ENCODE peak calls at places on chromosomes 7 and 10, in five cellular contexts. Q is fibroblast of the aortic adventitia, I is adrenal gland, W is B cell, O is HFF-Myc. K is an unnamed sample.

GRCh38 chr7:1899201-1899600 is 229.1 kb downstream of the ELFN1 start:
- DNase-seq in Q (peak; percentile 93), I (no peak), W (no peak), O (no peak), K (no peak)

GRCh38 chr10:75250934-75251333 is 15.2 kb upstream of the COMTD1 start:
- DNase-seq in Q (no peak), I (no peak), W (no peak), O (no peak), K (no peak)

GRCh38 chr7:98913612-98914011 is 35.3 kb downstream of the TRRAP start:
- DNase-seq in Q (no peak), I (no peak), W (no peak), O (peak; percentile 16), K (no peak)

GRCh38 chr10:106612381-106612780 is 552.1 kb downstream of the SORCS1 start:
- DNase-seq in Q (no peak), I (no peak), W (no peak), O (no peak), K (no peak)

GRCh38 chr10:104038958-104039752 is 46.5 kb downstream of the COL17A1 start:
- DNase-seq in Q (no peak), I (no peak), W (no peak), O (no peak), K (no peak)

GRCh38 chr7:18570890-18571478 is 75.4 kb downstream of the HDAC9 start:
- DNase-seq in Q (peak; percentile 77), I (no peak), W (no peak), O (peak; percentile 15), K (no peak)

GRCh38 chr7:164882-165660 is 27.3 kb upstream of the FAM20C start:
- DNase-seq in Q (no peak), I (no peak), W (no peak), O (no peak), K (no peak)

GRCh38 chr7:135193615-135194081 is 17.7 kb downstream of the WDR91 start:
- DNase-seq in Q (no peak), I (no peak), W (no peak), O (peak; percentile 97), K (no peak)

GRCh38 chr10:91541481-91541880 is 91.4 kb downstream of the PPP1R3C start:
- DNase-seq in Q (no peak), I (no peak), W (no peak), O (peak; percentile 25), K (no peak)

GRCh38 chr7:33093266-33093665 is 15.9 kb downstream of the RP9 start:
- DNase-seq in Q (peak; percentile 25), I (no peak), W (no peak), O (no peak), K (no peak)

GRCh38 chr7:74284781-74285259 is 4.4 kb upstream of the CLIP2 start:
- DNase-seq in Q (no peak), I (no peak), W (peak; percentile 68), O (no peak), K (no peak)

GRCh38 chr10:126955934-126956711 is 50.9 kb downstream of the DOCK1 start:
- DNase-seq in Q (no peak), I (no peak), W (no peak), O (no peak), K (no peak)

GRCh38 chr10:3362415-3362814 is 189.8 kb upstream of the PITRM1 start:
- DNase-seq in Q (no peak), I (no peak), W (no peak), O (no peak), K (no peak)

GRCh38 chr7:149624006-149624405 is 126.4 kb upstream of the ZNF746 start:
- DNase-seq in Q (no peak), I (peak; percentile 32), W (peak; percentile 61), O (no peak), K (no peak)

GRCh38 chr10:112374724-112375541 is 1.0 kb downstream of the ACSL5 start:
- DNase-seq in Q (no peak), I (no peak), W (peak; percentile 49), O (no peak), K (peak; percentile 58)

GRCh38 chr7:69568266-69568665 is 30.0 kb upstream of the AUTS2 start:
- DNase-seq in Q (no peak), I (no peak), W (no peak), O (no peak), K (no peak)

GRCh38 chr10:110770243-110770642 is 101.5 kb upstream of the PDCD4 start:
- DNase-seq in Q (no peak), I (no peak), W (no peak), O (no peak), K (no peak)

GRCh38 chr7:76054129-76055120 is 6.5 kb downstream of the MDH2 start:
- DNase-seq in Q (peak; percentile 35), I (peak; percentile 83), W (no peak), O (no peak), K (no peak)

GRCh38 chr10:32265756-32266155 is 81.2 kb downstream of the EPC1 start:
- DNase-seq in Q (no peak), I (no peak), W (no peak), O (no peak), K (no peak)

GRCh38 chr7:140475747-140476333 is 3.5 kb downstream of the MKRN1 start:
- DNase-seq in Q (peak; percentile 58), I (peak; percentile 24), W (peak; percentile 63), O (no peak), K (no peak)

GRCh38 chr10:69348824-69349541 is 67.7 kb downstream of the TACR2 start:
- DNase-seq in Q (peak; percentile 99), I (peak; percentile 25), W (peak; percentile 45), O (peak; percentile 27), K (no peak)

GRCh38 chr10:61733358-61733940 is 70.7 kb downstream of the CABCOCO1 start:
- DNase-seq in Q (peak; percentile 77), I (peak; percentile 28), W (peak; percentile 39), O (no peak), K (no peak)

GRCh38 chr7:22546769-22547168 is 46.8 kb upstream of the STEAP1B start:
- DNase-seq in Q (no peak), I (no peak), W (no peak), O (no peak), K (no peak)

GRCh38 chr10:124983321-124983720 is 41.4 kb downstream of the ZRANB1 start:
- DNase-seq in Q (no peak), I (no peak), W (no peak), O (peak; percentile 25), K (no peak)

DNA sequence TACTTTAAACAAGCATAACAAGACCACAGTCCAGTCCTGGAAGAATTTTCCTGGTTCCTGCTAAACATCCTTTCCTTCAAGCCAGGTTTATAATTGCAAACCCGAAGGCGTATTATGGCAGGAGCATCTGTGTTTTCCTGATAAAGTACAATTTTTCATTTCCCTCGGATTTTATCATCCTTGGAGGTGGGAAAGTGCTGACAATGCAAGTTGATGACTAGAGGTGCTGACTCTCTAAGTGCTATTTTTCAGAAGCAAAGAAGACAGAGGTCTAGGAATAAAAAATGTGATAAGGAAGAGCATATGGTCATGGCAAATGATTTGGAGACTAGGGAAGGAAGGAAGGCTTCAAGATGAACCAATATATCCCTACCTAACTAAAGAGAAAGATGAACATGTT is 703.2 kb upstream of the LRRN3 start:
- DNase-seq in Q (no peak), I (no peak), W (no peak), O (no peak), K (no peak)
- TF ChIP-seq CTCF in Q (no peak), I (no peak), W (no peak), O (no peak), K (no peak)

GRCh38 chr10:44513592-44513991 is 128.7 kb upstream of the CXCL12 start:
- DNase-seq in Q (peak; percentile 63), I (no peak), W (no peak), O (no peak), K (no peak)

GRCh38 chr10:44512345-44513095 is 127.6 kb upstream of the CXCL12 start:
- DNase-seq in Q (no peak), I (no peak), W (no peak), O (no peak), K (no peak)

GRCh38 chr10:44516941-44517340 is 132.0 kb upstream of the CXCL12 start:
- DNase-seq in Q (no peak), I (no peak), W (no peak), O (no peak), K (no peak)

GRCh38 chr10:44520651-44521050 is 135.8 kb upstream of the CXCL12 start:
- DNase-seq in Q (peak; percentile 30), I (no peak), W (no peak), O (no peak), K (no peak)

DNA sequence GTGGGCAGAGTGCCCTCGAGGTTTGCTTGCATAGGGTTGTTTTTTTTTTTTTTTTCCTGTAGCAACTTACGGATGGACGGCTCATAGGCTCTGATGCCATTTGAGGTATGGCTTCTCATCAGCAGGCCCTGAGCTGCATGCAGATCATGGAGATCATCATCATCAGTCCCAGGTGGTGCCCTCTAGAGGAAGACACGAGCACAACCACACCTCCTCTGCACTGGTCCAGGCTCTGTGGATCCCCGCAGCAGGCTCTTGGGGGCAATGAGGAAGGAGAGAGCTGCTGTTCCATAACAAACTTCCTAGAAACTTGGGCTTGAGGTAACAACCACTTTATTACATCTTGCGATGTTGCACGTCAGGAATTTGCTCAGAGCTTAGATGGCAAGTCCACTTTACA is 132.7 kb upstream of the CXCL12 start:
- DNase-seq in Q (no peak), I (no peak), W (no peak), O (no peak), K (no peak)
- TF ChIP-seq CTCF in Q (no peak), I (no peak), W (no peak), O (peak; percentile 55), K (peak; percentile 28)

DNA sequence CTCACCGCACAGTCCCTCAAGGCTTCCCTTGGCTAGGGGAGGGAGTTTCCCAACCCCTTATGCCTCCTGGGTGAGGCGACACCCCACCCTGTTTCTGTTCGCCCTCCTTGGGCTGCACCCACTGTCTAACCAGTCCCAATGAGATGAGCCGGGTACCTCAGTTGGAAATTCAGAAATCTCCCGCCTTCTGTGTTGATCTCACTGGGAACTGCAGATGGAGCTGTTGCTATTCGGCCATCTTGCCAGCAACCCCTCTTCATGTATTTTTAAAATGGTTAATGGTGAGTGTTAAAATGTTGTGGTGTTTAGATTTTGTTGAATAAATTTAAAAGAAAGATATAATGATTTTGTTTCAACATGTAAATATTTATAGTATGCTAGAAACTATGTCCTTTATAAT is 22.0 kb downstream of the UMAD1 start:
- DNase-seq in Q (peak; percentile 27), I (no peak), W (no peak), O (no peak), K (no peak)
- TF ChIP-seq CTCF in Q (peak; percentile 26), I (no peak), W (no peak), O (peak; percentile 31), K (no peak)

GRCh38 chr10:133266056-133266795 is 10.4 kb downstream of the ADAM8 start:
- DNase-seq in Q (no peak), I (no peak), W (no peak), O (no peak), K (peak; percentile 48)

GRCh38 chr10:133268532-133268931 is 8.1 kb downstream of the ADAM8 start:
- DNase-seq in Q (no peak), I (no peak), W (no peak), O (no peak), K (no peak)

GRCh38 chr10:133269367-133269766 is 7.3 kb downstream of the ADAM8 start:
- DNase-seq in Q (no peak), I (no peak), W (no peak), O (no peak), K (no peak)

GRCh38 chr10:133267293-133267692 is 9.4 kb downstream of the ADAM8 start:
- DNase-seq in Q (no peak), I (no peak), W (no peak), O (no peak), K (no peak)

DNA sequence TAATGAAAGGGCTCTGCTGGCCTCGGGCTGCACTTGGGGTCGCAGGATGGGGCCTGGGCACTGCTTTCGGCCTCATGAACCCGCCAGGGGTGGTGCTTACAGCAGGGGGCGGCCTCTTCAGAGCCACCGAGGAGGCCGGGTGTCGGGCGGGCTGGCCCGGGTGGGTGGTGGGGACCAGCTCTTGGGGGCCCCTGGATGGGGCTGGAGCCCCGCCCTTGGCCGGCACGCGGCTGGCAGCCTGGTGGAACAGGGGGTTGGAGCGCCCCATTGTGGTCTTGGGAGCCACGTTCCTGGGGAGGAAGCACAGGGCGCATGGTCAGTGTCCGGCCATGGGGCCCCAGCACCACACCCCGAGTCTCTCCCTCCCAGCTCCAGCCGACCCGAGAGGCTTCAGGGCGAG is 8.8 kb downstream of the ADAM8 start:
- DNase-seq in Q (no peak), I (no peak), W (no peak), O (no peak), K (no peak)
- TF ChIP-seq CTCF in Q (no peak), I (no peak), W (no peak), O (no peak), K (no peak)

K was measured in CD14-positive monocyte.